ENCODE peak calls at places on chromosomes 13 and 19, in eight cellular contexts. I, T, Y, C, H, L, P and W are unnamed samples.

GRCh38 chr13:114325729-114326128 is 11.4 kb downstream of the CHAMP1 start:
- DNase-seq in H (no peak), T (no peak), L (no peak), I (no peak), C (no peak), Y (no peak), P (no peak), W (no peak)

GRCh38 chr13:113146750-113147149 is 11.7 kb upstream of the PROZ start:
- DNase-seq in T (peak), Y (no peak), L (no peak), H (no peak), P (no peak), I (no peak), C (no peak), W (no peak)

GRCh38 chr19:19381007-19381926 is 24.2 kb upstream of the GATAD2A start:
- DNase-seq in C (no peak), Y (no peak), H (no peak), P (no peak), L (no peak), T (no peak), I (no peak), W (no peak)

GRCh38 chr13:76798037-76798436 is 88.2 kb downstream of the KCTD12 start:
- DNase-seq in T (no peak), H (no peak), P (no peak), Y (no peak), I (no peak), L (no peak), C (no peak), W (no peak)

GRCh38 chr13:33182729-33183128 is 102.8 kb downstream of the STARD13 start:
- DNase-seq in L (no peak), C (no peak), T (no peak), P (no peak), H (no peak), Y (no peak), I (no peak), W (no peak)

GRCh38 chr19:43618921-43619261 is 538 bp downstream of the ZNF428 start:
- DNase-seq in Y (no peak), P (no peak), L (no peak), C (no peak), I (no peak), T (peak), H (no peak), W (no peak)

GRCh38 chr19:23698711-23699520 is 11.9 kb upstream of the ZNF675 start:
- DNase-seq in H (no peak), T (no peak), C (no peak), Y (no peak), I (no peak), L (no peak), P (no peak), W (no peak)

GRCh38 chr13:51552027-51552426 is 32.2 kb upstream of the WDFY2 start:
- DNase-seq in T (no peak), I (no peak), P (no peak), C (no peak), L (no peak), Y (no peak), H (no peak), W (no peak)

GRCh38 chr13:106348032-106348431 is 187.4 kb downstream of the EFNB2 start:
- DNase-seq in I (no peak), L (peak), C (no peak), P (no peak), Y (no peak), H (no peak), T (peak), W (no peak)

GRCh38 chr19:38880076-38880881 is 2.2 kb upstream of the RINL start:
- DNase-seq in H (no peak), P (no peak), T (no peak), C (no peak), Y (peak), L (no peak), I (no peak), W (no peak)

GRCh38 chr19:3721131-3721899 is 13.1 kb downstream of the TJP3 start:
- DNase-seq in L (peak), H (no peak), Y (peak), P (peak), I (no peak), C (no peak), T (peak), W (peak)
- H3K4me3 ChIP-seq in L (no peak), H (peak), Y (peak), P (peak), I (peak), C (no peak), T (no peak), W (no peak)

GRCh38 chr19:15418112-15418587 is 638 bp downstream of the AKAP8L start:
- DNase-seq in H (no peak), I (no peak), Y (no peak), L (peak), P (no peak), T (peak), C (no peak), W (no peak)

GRCh38 chr19:15421136-15421535 is 2.3 kb upstream of the AKAP8L start:
- DNase-seq in H (no peak), P (no peak), Y (peak), C (no peak), L (peak), I (no peak), T (no peak), W (no peak)

GRCh38 chr19:15417699-15418098 is 1.1 kb downstream of the AKAP8L start:
- DNase-seq in T (peak), C (no peak), P (no peak), L (no peak), Y (peak), I (no peak), H (no peak), W (no peak)

GRCh38 chr19:15418588-15419412 is at the start of gene AKAP8L:
- DNase-seq in Y (peak), T (peak), C (peak), I (peak), H (peak), L (peak), P (peak), W (peak)

GRCh38 chr19:15419413-15420025 is 731 bp upstream of the AKAP8L start:
- DNase-seq in I (no peak), Y (peak), L (no peak), H (no peak), C (no peak), T (peak), P (no peak), W (no peak)
- H3K4me3 ChIP-seq in I (peak), Y (peak), L (peak), H (peak), C (peak), T (peak), P (no peak), W (peak)

GRCh38 chr19:58059681-58060080 is 599 bp downstream of the ZNF135 start:
- DNase-seq in P (no peak), T (no peak), I (no peak), L (no peak), H (no peak), C (no peak), Y (no peak), W (no peak)
- H3K4me3 ChIP-seq in P (no peak), T (peak), I (peak), L (peak), H (peak), C (peak), Y (peak), W (peak)

DNA sequence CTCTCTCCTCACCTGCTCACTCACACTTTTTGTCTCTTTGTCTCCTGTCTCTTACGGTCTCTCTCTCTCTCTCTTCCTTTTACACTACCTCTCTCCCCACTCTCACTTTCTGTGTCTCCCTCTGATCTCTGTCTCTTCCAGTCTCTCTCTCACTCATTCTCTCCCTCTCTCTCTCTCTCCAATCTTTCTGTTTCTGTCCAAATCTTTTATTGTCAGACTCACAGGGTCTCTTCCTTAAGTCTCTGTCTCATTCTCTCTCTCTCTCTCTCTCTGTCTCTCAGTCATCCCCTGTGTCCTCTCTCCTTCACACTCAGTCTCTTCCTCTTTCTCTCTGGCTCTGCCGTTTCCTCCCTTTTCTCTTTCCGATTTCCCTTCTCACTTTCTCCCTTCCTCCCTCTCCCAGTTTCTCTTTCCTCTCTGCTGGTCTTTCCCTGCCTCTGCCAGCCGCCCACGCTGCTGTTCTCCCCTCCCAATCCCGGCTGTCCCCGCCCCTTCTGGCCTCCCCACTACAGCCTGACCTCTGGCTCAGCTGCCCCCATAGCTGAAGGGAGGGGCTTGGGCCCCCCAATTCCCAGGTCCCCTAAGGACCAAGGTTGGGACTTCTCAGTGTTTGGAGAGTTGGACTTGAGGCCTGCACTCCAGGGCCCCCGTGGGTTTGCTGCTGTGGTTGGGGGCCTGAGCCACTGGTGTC is at the start of gene PLEKHA4:
- DNase-seq in L (peak), P (no peak), I (no peak), C (no peak), Y (peak), T (peak), H (no peak), W (no peak)
- H3K4me3 ChIP-seq in L (peak), P (no peak), I (peak), C (peak), Y (peak), T (peak), H (peak), W (peak)

GRCh38 chr19:49326165-49326704 is 1.2 kb upstream of the SLC6A16 start:
- DNase-seq in I (no peak), Y (no peak), H (no peak), L (no peak), T (peak), P (no peak), C (no peak), W (no peak)

GRCh38 chr19:49328741-49329140 is 3.8 kb upstream of the SLC6A16 start:
- DNase-seq in L (no peak), H (no peak), Y (no peak), P (no peak), C (no peak), T (no peak), I (no peak), W (no peak)

GRCh38 chr19:49327878-49328544 is 3.0 kb upstream of the SLC6A16 start:
- DNase-seq in P (peak), Y (no peak), T (peak), H (no peak), I (no peak), L (peak), C (no peak), W (no peak)

DNA sequence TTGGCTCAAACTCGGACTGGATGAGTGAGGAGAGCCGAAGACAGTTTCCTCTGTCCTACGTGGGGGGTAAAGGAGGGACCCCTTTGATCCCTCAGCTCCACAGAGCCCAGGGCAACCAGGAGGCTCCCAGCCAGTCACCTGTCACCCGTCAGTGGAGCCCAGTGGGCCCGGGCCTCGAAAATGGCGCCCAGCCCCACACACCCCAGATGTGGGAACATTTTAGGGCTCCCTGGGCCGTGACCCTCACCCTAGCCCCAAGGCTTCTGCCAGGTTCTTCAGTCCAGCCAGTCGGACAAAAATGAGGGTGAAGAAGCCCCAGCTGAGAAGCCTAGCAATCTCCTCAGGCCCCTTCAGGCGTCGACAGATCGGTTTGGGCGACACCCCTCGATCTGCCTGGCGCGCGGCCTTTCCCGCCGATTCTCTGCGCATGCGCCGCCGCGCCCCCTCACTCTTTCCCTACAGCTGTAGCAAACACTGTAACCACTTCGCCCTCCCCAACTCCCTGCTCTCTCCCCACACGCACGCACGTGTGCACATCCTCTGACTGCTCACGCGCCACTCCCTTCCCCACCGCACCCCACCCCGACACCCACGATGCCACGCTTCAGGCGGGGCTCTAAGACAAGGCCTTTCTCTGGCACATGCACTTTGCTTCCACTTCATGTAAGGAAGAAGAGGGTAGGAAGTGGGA is at the start of gene SLC6A16:
- DNase-seq in L (no peak), C (no peak), Y (no peak), T (peak), I (no peak), H (no peak), P (no peak), W (no peak)
- H3K4me3 ChIP-seq in L (no peak), C (no peak), Y (no peak), T (no peak), I (no peak), H (no peak), P (no peak), W (no peak)

DNA sequence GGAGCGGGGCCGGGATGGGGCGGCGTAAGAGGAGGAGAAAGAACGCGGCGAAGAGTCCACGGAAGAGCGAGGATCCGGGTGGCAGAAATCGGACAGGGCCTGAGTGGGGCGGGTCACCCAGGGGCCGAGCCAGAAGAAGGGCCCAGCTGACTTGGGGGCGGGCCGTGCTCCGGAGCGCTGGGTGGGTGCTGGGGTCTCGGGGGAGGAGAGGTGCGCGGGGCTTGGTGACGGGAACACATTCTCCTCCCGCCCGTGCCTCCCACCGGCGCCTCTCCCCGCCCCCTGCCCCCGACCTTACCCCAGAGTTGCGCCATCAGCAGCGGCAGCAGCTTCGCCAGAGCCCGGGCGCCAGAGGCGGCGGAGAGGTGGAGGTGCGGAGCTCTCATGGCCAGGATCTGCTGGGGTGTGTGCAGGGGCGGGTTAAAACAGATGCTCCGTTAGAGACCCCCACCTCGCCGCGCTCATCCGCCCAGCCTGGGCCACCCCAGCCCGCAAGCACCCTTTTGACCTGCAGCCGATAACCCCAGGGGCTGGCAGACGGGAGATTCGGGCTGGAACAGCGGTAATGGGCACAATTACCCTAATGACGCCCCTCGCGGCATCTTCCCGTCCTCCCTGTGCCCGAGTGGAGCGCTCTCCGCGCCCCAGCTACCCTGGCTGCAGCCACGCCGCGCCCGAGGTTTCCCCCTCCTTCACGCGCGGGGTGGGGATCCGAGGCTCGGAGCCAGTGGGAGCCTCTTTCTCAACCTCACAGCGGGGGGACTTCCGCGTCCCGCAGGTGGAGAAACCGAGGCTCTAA is 565 bp downstream of the KLK10 start:
- DNase-seq in L (no peak), T (peak), C (no peak), I (no peak), P (no peak), Y (no peak), H (no peak), W (no peak)
- H3K4me3 ChIP-seq in L (no peak), T (no peak), C (peak), I (peak), P (no peak), Y (peak), H (peak), W (no peak)

GRCh38 chr19:30686252-30686762 is 314.1 kb downstream of the ZNF536 start:
- DNase-seq in P (no peak), Y (no peak), T (no peak), L (peak), H (no peak), I (no peak), C (no peak), W (no peak)
- H3K4me3 ChIP-seq in P (no peak), Y (no peak), T (no peak), L (no peak), H (no peak), I (no peak), C (no peak), W (no peak)

DNA sequence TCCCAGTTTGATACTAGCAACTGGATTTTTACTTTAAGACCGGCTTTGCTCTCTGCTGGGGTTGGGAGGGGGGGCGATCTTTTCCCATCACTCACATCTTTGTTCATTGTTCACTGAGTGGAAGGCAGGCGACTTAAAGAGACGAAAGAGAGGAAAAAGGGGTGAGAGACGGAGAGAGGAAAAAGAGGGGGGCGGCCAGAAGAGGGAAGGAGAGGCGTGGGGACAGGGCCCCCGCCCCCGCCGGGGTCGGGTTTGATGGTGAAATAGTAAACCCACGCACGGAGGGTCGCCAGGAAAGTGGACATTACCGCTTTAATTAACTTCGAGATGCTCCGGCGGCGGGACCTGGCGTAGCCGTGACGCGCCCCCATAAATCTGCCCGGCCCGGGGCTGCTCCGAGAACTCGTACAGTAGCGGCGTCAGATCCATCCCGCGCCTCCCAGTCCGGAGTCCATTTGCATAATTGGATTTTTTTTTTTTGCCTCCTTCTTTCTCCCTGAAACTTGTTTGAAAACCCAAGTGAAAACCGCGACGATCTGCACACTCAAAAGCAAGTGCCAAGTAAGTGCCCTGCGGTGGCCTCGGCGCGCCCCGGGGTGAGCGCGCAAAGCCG is 144.0 kb upstream of the ZNF536 start:
- DNase-seq in Y (no peak), I (no peak), T (no peak), H (no peak), L (no peak), C (no peak), P (no peak), W (no peak)
- H3K4me3 ChIP-seq in Y (peak), I (peak), T (peak), H (peak), L (peak), C (peak), P (no peak), W (peak)